ENCODE peak calls at places on chromosomes 7 and 10, in nine cellular contexts. One of them, this sample, is unnamed. For H3K4me1, the result is how much of the 10 kb centered on the place peaks cover.

GRCh38 chr10:71081229-71081560 is 131.2 kb upstream of the UNC5B start:
- DNase-seq in heart left ventricle: peak
- DNase-seq in spleen: no peak
- DNase-seq in suprapubic skin: no peak
- DNase-seq in HCT116: no peak
- DNase-seq in testis: peak
- DNase-seq in body of pancreas: no peak
- DNase-seq in esophagus squamous epithelium: no peak
- DNase-seq in transverse colon: no peak
- DNase-seq in this sample: no peak

GRCh38 chr7:147249956-147250355 is 1133.4 kb downstream of the CNTNAP2 start:
- DNase-seq in heart left ventricle: no peak
- DNase-seq in spleen: no peak
- DNase-seq in suprapubic skin: no peak
- DNase-seq in HCT116: no peak
- DNase-seq in testis: no peak
- DNase-seq in body of pancreas: no peak
- DNase-seq in esophagus squamous epithelium: no peak
- DNase-seq in transverse colon: no peak
- DNase-seq in this sample: no peak

GRCh38 chr10:131514454-131514853 is 202.9 kb upstream of the TCERG1L start:
- DNase-seq in heart left ventricle: no peak
- DNase-seq in spleen: no peak
- DNase-seq in suprapubic skin: no peak
- DNase-seq in HCT116: no peak
- DNase-seq in testis: no peak
- DNase-seq in body of pancreas: no peak
- DNase-seq in esophagus squamous epithelium: no peak
- DNase-seq in transverse colon: no peak
- DNase-seq in this sample: no peak

GRCh38 chr10:46325021-46325420 is 38.2 kb downstream of the ANTXRL start:
- DNase-seq in heart left ventricle: no peak
- DNase-seq in spleen: no peak
- DNase-seq in suprapubic skin: no peak
- DNase-seq in HCT116: no peak
- DNase-seq in testis: no peak
- DNase-seq in body of pancreas: no peak
- DNase-seq in esophagus squamous epithelium: no peak
- DNase-seq in transverse colon: no peak
- DNase-seq in this sample: no peak

GRCh38 chr7:2864999-2865670 is 21.0 kb upstream of the GNA12 start:
- DNase-seq in heart left ventricle: peak
- DNase-seq in spleen: peak
- DNase-seq in suprapubic skin: peak
- DNase-seq in HCT116: peak
- DNase-seq in testis: peak
- DNase-seq in body of pancreas: peak
- DNase-seq in esophagus squamous epithelium: no peak
- DNase-seq in transverse colon: peak
- DNase-seq in this sample: peak

GRCh38 chr10:51073461-51074237 is 638 bp upstream of the PRKG1 start:
- DNase-seq in heart left ventricle: peak
- DNase-seq in spleen: peak
- DNase-seq in suprapubic skin: peak
- DNase-seq in HCT116: no peak
- DNase-seq in testis: peak
- DNase-seq in body of pancreas: peak
- DNase-seq in esophagus squamous epithelium: no peak
- DNase-seq in transverse colon: peak
- DNase-seq in this sample: peak

GRCh38 chr10:86690231-86690630 is 21.9 kb downstream of the LDB3 start:
- DNase-seq in heart left ventricle: no peak
- DNase-seq in spleen: no peak
- DNase-seq in suprapubic skin: no peak
- DNase-seq in HCT116: no peak
- DNase-seq in testis: no peak
- DNase-seq in body of pancreas: no peak
- DNase-seq in esophagus squamous epithelium: no peak
- DNase-seq in transverse colon: no peak
- DNase-seq in this sample: no peak

GRCh38 chr10:115963848-115964247 is 309.2 kb downstream of the GFRA1 start:
- DNase-seq in heart left ventricle: no peak
- DNase-seq in spleen: no peak
- DNase-seq in suprapubic skin: no peak
- DNase-seq in HCT116: no peak
- DNase-seq in testis: no peak
- DNase-seq in body of pancreas: no peak
- DNase-seq in esophagus squamous epithelium: no peak
- DNase-seq in transverse colon: no peak
- DNase-seq in this sample: no peak

GRCh38 chr7:157348548-157348947 is 11.7 kb downstream of the DNAJB6 start:
- DNase-seq in heart left ventricle: no peak
- DNase-seq in spleen: no peak
- DNase-seq in suprapubic skin: no peak
- DNase-seq in HCT116: no peak
- DNase-seq in testis: no peak
- DNase-seq in body of pancreas: no peak
- DNase-seq in esophagus squamous epithelium: no peak
- DNase-seq in transverse colon: no peak
- DNase-seq in this sample: no peak

GRCh38 chr7:90425376-90425775 is 22.1 kb downstream of the CLDN12 start:
- DNase-seq in heart left ventricle: no peak
- DNase-seq in spleen: no peak
- DNase-seq in suprapubic skin: no peak
- DNase-seq in HCT116: no peak
- DNase-seq in testis: no peak
- DNase-seq in body of pancreas: no peak
- DNase-seq in esophagus squamous epithelium: no peak
- DNase-seq in transverse colon: no peak
- DNase-seq in this sample: no peak

GRCh38 chr10:49312291-49312869 is 13.4 kb downstream of the C10orf71 start:
- DNase-seq in heart left ventricle: no peak
- DNase-seq in spleen: peak
- DNase-seq in suprapubic skin: no peak
- DNase-seq in HCT116: no peak
- DNase-seq in testis: no peak
- DNase-seq in body of pancreas: no peak
- DNase-seq in esophagus squamous epithelium: no peak
- DNase-seq in transverse colon: no peak
- DNase-seq in this sample: no peak

GRCh38 chr7:138324905-138325304 is 135.2 kb upstream of the TRIM24 start:
- DNase-seq in heart left ventricle: no peak
- DNase-seq in spleen: no peak
- DNase-seq in suprapubic skin: no peak
- DNase-seq in HCT116: no peak
- DNase-seq in testis: no peak
- DNase-seq in body of pancreas: no peak
- DNase-seq in esophagus squamous epithelium: no peak
- DNase-seq in transverse colon: no peak
- DNase-seq in this sample: no peak

GRCh38 chr10:42950606-42951485 is 126.0 kb upstream of the RET start:
- DNase-seq in heart left ventricle: no peak
- DNase-seq in spleen: peak
- DNase-seq in suprapubic skin: no peak
- DNase-seq in HCT116: no peak
- DNase-seq in testis: no peak
- DNase-seq in body of pancreas: no peak
- DNase-seq in esophagus squamous epithelium: no peak
- DNase-seq in transverse colon: no peak
- DNase-seq in this sample: no peak

GRCh38 chr7:48139461-48139860 is 31.8 kb upstream of the ABCA13 start:
- DNase-seq in heart left ventricle: no peak
- DNase-seq in spleen: no peak
- DNase-seq in suprapubic skin: no peak
- DNase-seq in HCT116: peak
- DNase-seq in testis: no peak
- DNase-seq in body of pancreas: no peak
- DNase-seq in esophagus squamous epithelium: no peak
- DNase-seq in transverse colon: peak
- DNase-seq in this sample: no peak

GRCh38 chr10:15245530-15245929 is 77.0 kb upstream of the NMT2 start:
- DNase-seq in heart left ventricle: no peak
- DNase-seq in spleen: no peak
- DNase-seq in suprapubic skin: no peak
- DNase-seq in HCT116: peak
- DNase-seq in testis: no peak
- DNase-seq in body of pancreas: no peak
- DNase-seq in esophagus squamous epithelium: no peak
- DNase-seq in transverse colon: no peak
- DNase-seq in this sample: no peak

GRCh38 chr10:12349628-12350166 is 350 bp downstream of the CAMK1D start:
- DNase-seq in heart left ventricle: no peak
- DNase-seq in spleen: peak
- DNase-seq in suprapubic skin: no peak
- DNase-seq in HCT116: no peak
- DNase-seq in testis: no peak
- DNase-seq in body of pancreas: no peak
- DNase-seq in esophagus squamous epithelium: no peak
- DNase-seq in transverse colon: no peak
- DNase-seq in this sample: no peak

GRCh38 chr10:12351447-12351846 is 2.1 kb downstream of the CAMK1D start:
- DNase-seq in heart left ventricle: no peak
- DNase-seq in spleen: peak
- DNase-seq in suprapubic skin: no peak
- DNase-seq in HCT116: no peak
- DNase-seq in testis: no peak
- DNase-seq in body of pancreas: no peak
- DNase-seq in esophagus squamous epithelium: no peak
- DNase-seq in transverse colon: peak
- DNase-seq in this sample: peak

GRCh38 chr10:12350925-12351324 is 1.6 kb downstream of the CAMK1D start:
- DNase-seq in heart left ventricle: no peak
- DNase-seq in spleen: no peak
- DNase-seq in suprapubic skin: no peak
- DNase-seq in HCT116: no peak
- DNase-seq in testis: no peak
- DNase-seq in body of pancreas: no peak
- DNase-seq in esophagus squamous epithelium: no peak
- DNase-seq in transverse colon: no peak
- DNase-seq in this sample: no peak

GRCh38 chr10:12348870-12349627 is at the start of gene CAMK1D:
- DNase-seq in heart left ventricle: peak
- DNase-seq in spleen: peak
- DNase-seq in suprapubic skin: peak
- DNase-seq in HCT116: no peak
- DNase-seq in testis: peak
- DNase-seq in body of pancreas: peak
- DNase-seq in esophagus squamous epithelium: peak
- DNase-seq in transverse colon: peak
- DNase-seq in this sample: peak

GRCh38 chr10:12350167-12350872 is 973 bp downstream of the CAMK1D start:
- DNase-seq in heart left ventricle: peak
- DNase-seq in spleen: peak
- DNase-seq in suprapubic skin: peak
- DNase-seq in HCT116: no peak
- DNase-seq in testis: peak
- DNase-seq in body of pancreas: peak
- DNase-seq in esophagus squamous epithelium: no peak
- DNase-seq in transverse colon: peak
- DNase-seq in this sample: peak
- H3K27ac ChIP-seq in heart left ventricle: peak
- H3K27ac ChIP-seq in spleen: peak
- H3K27ac ChIP-seq in suprapubic skin: peak
- H3K27ac ChIP-seq in HCT116: peak
- H3K27ac ChIP-seq in testis: peak
- H3K27ac ChIP-seq in body of pancreas: peak
- H3K27ac ChIP-seq in esophagus squamous epithelium: peak
- H3K27ac ChIP-seq in transverse colon: peak
- H3K27ac ChIP-seq in this sample: peak

GRCh38 chr10:23281044-23281433 is 63.6 kb downstream of the C10orf67 start:
- DNase-seq in heart left ventricle: no peak
- DNase-seq in spleen: no peak
- DNase-seq in suprapubic skin: no peak
- DNase-seq in HCT116: no peak
- DNase-seq in testis: no peak
- DNase-seq in body of pancreas: no peak
- DNase-seq in esophagus squamous epithelium: no peak
- DNase-seq in transverse colon: no peak
- DNase-seq in this sample: no peak
- TF ChIP-seq POLR2A in heart left ventricle: no peak
- TF ChIP-seq POLR2A in spleen: no peak
- TF ChIP-seq POLR2A in suprapubic skin: no peak
- TF ChIP-seq POLR2A in HCT116: no peak
- TF ChIP-seq POLR2A in testis: no peak
- TF ChIP-seq POLR2A in body of pancreas: no peak
- TF ChIP-seq POLR2A in esophagus squamous epithelium: no peak
- TF ChIP-seq POLR2A in transverse colon: no peak
- TF ChIP-seq POLR2A in this sample: no peak

DNA sequence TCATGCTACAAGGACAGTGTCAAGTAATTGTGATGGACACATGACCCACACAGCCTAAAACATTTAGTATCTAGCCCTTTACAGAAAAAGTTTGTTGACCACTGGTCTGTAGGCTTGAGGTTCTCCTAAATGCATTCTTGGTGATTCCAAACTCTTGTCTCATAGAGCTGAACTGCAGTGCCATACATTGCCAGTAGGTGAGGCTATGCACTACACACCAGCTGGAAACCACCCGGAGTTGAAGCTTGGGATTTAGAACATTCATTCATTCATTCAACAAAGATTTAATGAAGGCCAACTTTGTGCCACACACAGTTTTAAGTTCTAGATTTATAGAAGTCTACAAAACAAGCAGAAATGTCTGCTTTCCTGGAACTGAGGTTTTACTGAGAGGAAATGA is 77.3 kb upstream of the TCF7L2 start:
- DNase-seq in heart left ventricle: no peak
- DNase-seq in spleen: no peak
- DNase-seq in suprapubic skin: no peak
- DNase-seq in HCT116: peak
- DNase-seq in testis: no peak
- DNase-seq in body of pancreas: no peak
- DNase-seq in esophagus squamous epithelium: no peak
- DNase-seq in transverse colon: no peak
- DNase-seq in this sample: no peak
- H3K4me1 ChIP-seq in heart left ventricle: under half
- H3K4me1 ChIP-seq in spleen: under half
- H3K4me1 ChIP-seq in suprapubic skin: under half
- H3K4me1 ChIP-seq in HCT116: under half
- H3K4me1 ChIP-seq in testis: under half
- H3K4me1 ChIP-seq in body of pancreas: under half
- H3K4me1 ChIP-seq in esophagus squamous epithelium: under half
- H3K4me1 ChIP-seq in transverse colon: under half
- H3K4me1 ChIP-seq in this sample: under half

GRCh38 chr10:92238586-92239098 is 52.2 kb downstream of the CPEB3 start:
- DNase-seq in heart left ventricle: no peak
- DNase-seq in spleen: no peak
- DNase-seq in suprapubic skin: peak
- DNase-seq in HCT116: no peak
- DNase-seq in testis: peak
- DNase-seq in body of pancreas: peak
- DNase-seq in esophagus squamous epithelium: no peak
- DNase-seq in transverse colon: peak
- DNase-seq in this sample: peak
- H3K27ac ChIP-seq in heart left ventricle: peak
- H3K27ac ChIP-seq in spleen: no peak
- H3K27ac ChIP-seq in suprapubic skin: peak
- H3K27ac ChIP-seq in HCT116: no peak
- H3K27ac ChIP-seq in testis: peak
- H3K27ac ChIP-seq in body of pancreas: no peak
- H3K27ac ChIP-seq in esophagus squamous epithelium: peak
- H3K27ac ChIP-seq in transverse colon: peak
- H3K27ac ChIP-seq in this sample: peak

GRCh38 chr10:3783313-3783689 is 1.7 kb downstream of the KLF6 start:
- DNase-seq in heart left ventricle: peak
- DNase-seq in spleen: peak
- DNase-seq in suprapubic skin: peak
- DNase-seq in HCT116: no peak
- DNase-seq in testis: peak
- DNase-seq in body of pancreas: peak
- DNase-seq in esophagus squamous epithelium: no peak
- DNase-seq in transverse colon: peak
- DNase-seq in this sample: peak
- TF ChIP-seq POLR2A in heart left ventricle: no peak
- TF ChIP-seq POLR2A in spleen: peak
- TF ChIP-seq POLR2A in suprapubic skin: no peak
- TF ChIP-seq POLR2A in HCT116: no peak
- TF ChIP-seq POLR2A in testis: no peak
- TF ChIP-seq POLR2A in body of pancreas: peak
- TF ChIP-seq POLR2A in esophagus squamous epithelium: no peak
- TF ChIP-seq POLR2A in transverse colon: peak
- TF ChIP-seq POLR2A in this sample: no peak